ENCODE peak calls at places on chromosomes 6 and 20, in four cellular contexts. One of them, this sample, is unnamed.

GRCh38 chr6:65191412-65191811 is 515.6 kb downstream of the EYS start:
- DNase-seq in ovary: no peak
- DNase-seq in uterus: no peak
- DNase-seq in activated gamma-delta T cell treated with Interleukin-2 at 50 U/mL for 16 hours: no peak
- DNase-seq in this sample: no peak

GRCh38 chr20:49781676-49782075 is 31.0 kb upstream of the SLC9A8 start:
- DNase-seq in ovary: no peak
- DNase-seq in uterus: no peak
- DNase-seq in activated gamma-delta T cell treated with Interleukin-2 at 50 U/mL for 16 hours: no peak
- DNase-seq in this sample: no peak

GRCh38 chr20:44651507-44652373 is at the start of gene ADA:
- DNase-seq in ovary: peak; percentile 71
- DNase-seq in uterus: peak; percentile 56
- DNase-seq in activated gamma-delta T cell treated with Interleukin-2 at 50 U/mL for 16 hours: peak; percentile 44
- DNase-seq in this sample: no peak

GRCh38 chr6:80531676-80532619 is 425.5 kb downstream of the BCKDHB start:
- DNase-seq in ovary: no peak
- DNase-seq in uterus: no peak
- DNase-seq in activated gamma-delta T cell treated with Interleukin-2 at 50 U/mL for 16 hours: no peak
- DNase-seq in this sample: no peak

GRCh38 chr6:125302840-125303511 is 1.2 kb upstream of the HDDC2 start:
- DNase-seq in ovary: no peak
- DNase-seq in uterus: no peak
- DNase-seq in activated gamma-delta T cell treated with Interleukin-2 at 50 U/mL for 16 hours: no peak
- DNase-seq in this sample: no peak

GRCh38 chr6:121794630-121795029 is 359.2 kb downstream of the GJA1 start:
- DNase-seq in ovary: no peak
- DNase-seq in uterus: no peak
- DNase-seq in activated gamma-delta T cell treated with Interleukin-2 at 50 U/mL for 16 hours: no peak
- DNase-seq in this sample: peak; percentile 74

GRCh38 chr6:106339334-106340029 is 13.9 kb upstream of the ATG5 start:
- DNase-seq in ovary: no peak
- DNase-seq in uterus: peak; percentile 28
- DNase-seq in activated gamma-delta T cell treated with Interleukin-2 at 50 U/mL for 16 hours: peak; percentile 33
- DNase-seq in this sample: peak; percentile 24

GRCh38 chr6:31158863-31159855 is 770 bp downstream of the TCF19 start:
- DNase-seq in ovary: no peak
- DNase-seq in uterus: no peak
- DNase-seq in activated gamma-delta T cell treated with Interleukin-2 at 50 U/mL for 16 hours: no peak
- DNase-seq in this sample: no peak

GRCh38 chr20:50919567-50919966 is 11.7 kb downstream of the ADNP start:
- DNase-seq in ovary: peak; percentile 57
- DNase-seq in uterus: peak; percentile 74
- DNase-seq in activated gamma-delta T cell treated with Interleukin-2 at 50 U/mL for 16 hours: no peak
- DNase-seq in this sample: no peak

GRCh38 chr6:89483111-89483720 is 50.3 kb downstream of the ANKRD6 start:
- DNase-seq in ovary: peak; percentile 57
- DNase-seq in uterus: no peak
- DNase-seq in activated gamma-delta T cell treated with Interleukin-2 at 50 U/mL for 16 hours: no peak
- DNase-seq in this sample: no peak

GRCh38 chr6:15073344-15073789 is 172.5 kb upstream of the JARID2 start:
- DNase-seq in ovary: no peak
- DNase-seq in uterus: no peak
- DNase-seq in activated gamma-delta T cell treated with Interleukin-2 at 50 U/mL for 16 hours: no peak
- DNase-seq in this sample: no peak

GRCh38 chr20:17654649-17655285 is 27.3 kb downstream of the RRBP1 start:
- DNase-seq in ovary: peak; percentile 72
- DNase-seq in uterus: peak; percentile 66
- DNase-seq in activated gamma-delta T cell treated with Interleukin-2 at 50 U/mL for 16 hours: no peak
- DNase-seq in this sample: peak; percentile 21

GRCh38 chr6:145544031-145544430 is 191.3 kb downstream of the EPM2A start:
- DNase-seq in ovary: no peak
- DNase-seq in uterus: no peak
- DNase-seq in activated gamma-delta T cell treated with Interleukin-2 at 50 U/mL for 16 hours: no peak
- DNase-seq in this sample: peak; percentile 68

GRCh38 chr6:125952764-125953501 is 3.6 kb upstream of the HINT3 start:
- DNase-seq in ovary: no peak
- DNase-seq in uterus: no peak
- DNase-seq in activated gamma-delta T cell treated with Interleukin-2 at 50 U/mL for 16 hours: no peak
- DNase-seq in this sample: no peak

GRCh38 chr6:125255201-125255600 is 46.6 kb downstream of the HDDC2 start:
- DNase-seq in ovary: no peak
- DNase-seq in uterus: no peak
- DNase-seq in activated gamma-delta T cell treated with Interleukin-2 at 50 U/mL for 16 hours: no peak
- DNase-seq in this sample: no peak

GRCh38 chr6:85078071-85078470 is 313.7 kb upstream of the TBX18 start:
- DNase-seq in ovary: no peak
- DNase-seq in uterus: no peak
- DNase-seq in activated gamma-delta T cell treated with Interleukin-2 at 50 U/mL for 16 hours: no peak
- DNase-seq in this sample: peak; percentile 39

GRCh38 chr20:62193079-62194025 is 10.5 kb downstream of the MTG2 start:
- DNase-seq in ovary: peak; percentile 27
- DNase-seq in uterus: no peak
- DNase-seq in activated gamma-delta T cell treated with Interleukin-2 at 50 U/mL for 16 hours: no peak
- DNase-seq in this sample: no peak

GRCh38 chr20:51752343-51752951 is 15.7 kb downstream of the ATP9A start:
- DNase-seq in ovary: no peak
- DNase-seq in uterus: no peak
- DNase-seq in activated gamma-delta T cell treated with Interleukin-2 at 50 U/mL for 16 hours: no peak
- DNase-seq in this sample: peak; percentile 69

GRCh38 chr6:137914530-137915193 is 47.6 kb downstream of the TNFAIP3 start:
- DNase-seq in ovary: no peak
- DNase-seq in uterus: no peak
- DNase-seq in activated gamma-delta T cell treated with Interleukin-2 at 50 U/mL for 16 hours: no peak
- DNase-seq in this sample: no peak

GRCh38 chr6:21340563-21340962 is 253.0 kb upstream of the SOX4 start:
- DNase-seq in ovary: no peak
- DNase-seq in uterus: no peak
- DNase-seq in activated gamma-delta T cell treated with Interleukin-2 at 50 U/mL for 16 hours: no peak
- DNase-seq in this sample: no peak

GRCh38 chr20:4026093-4026601 is 10.8 kb upstream of the RNF24 start:
- DNase-seq in ovary: no peak
- DNase-seq in uterus: peak; percentile 39
- DNase-seq in activated gamma-delta T cell treated with Interleukin-2 at 50 U/mL for 16 hours: no peak
- DNase-seq in this sample: peak; percentile 68

GRCh38 chr20:10667077-10667401 is 6.8 kb downstream of the JAG1 start:
- DNase-seq in ovary: no peak
- DNase-seq in uterus: peak; percentile 59
- DNase-seq in activated gamma-delta T cell treated with Interleukin-2 at 50 U/mL for 16 hours: no peak
- DNase-seq in this sample: no peak

GRCh38 chr20:22583773-22584629 is at the start of gene FOXA2:
- DNase-seq in ovary: no peak
- DNase-seq in uterus: no peak
- DNase-seq in activated gamma-delta T cell treated with Interleukin-2 at 50 U/mL for 16 hours: no peak
- DNase-seq in this sample: no peak

GRCh38 chr6:13296536-13296997 is 31.8 kb downstream of the TBC1D7 start:
- DNase-seq in ovary: no peak
- DNase-seq in uterus: no peak
- DNase-seq in activated gamma-delta T cell treated with Interleukin-2 at 50 U/mL for 16 hours: no peak
- DNase-seq in this sample: no peak

GRCh38 chr6:122614303-122614702 is 4.1 kb downstream of the PKIB start:
- DNase-seq in ovary: no peak
- DNase-seq in uterus: no peak
- DNase-seq in activated gamma-delta T cell treated with Interleukin-2 at 50 U/mL for 16 hours: no peak
- DNase-seq in this sample: no peak

GRCh38 chr6:47766445-47766844 is 15.4 kb upstream of the OPN5 start:
- DNase-seq in ovary: no peak
- DNase-seq in uterus: no peak
- DNase-seq in activated gamma-delta T cell treated with Interleukin-2 at 50 U/mL for 16 hours: no peak
- DNase-seq in this sample: no peak

GRCh38 chr6:158694913-158695312 is 45.1 kb downstream of the SYTL3 start:
- DNase-seq in ovary: no peak
- DNase-seq in uterus: no peak
- DNase-seq in activated gamma-delta T cell treated with Interleukin-2 at 50 U/mL for 16 hours: no peak
- DNase-seq in this sample: no peak

GRCh38 chr6:6942826-6943225 is 164.9 kb upstream of the RREB1 start:
- DNase-seq in ovary: peak; percentile 53
- DNase-seq in uterus: no peak
- DNase-seq in activated gamma-delta T cell treated with Interleukin-2 at 50 U/mL for 16 hours: no peak
- DNase-seq in this sample: no peak

GRCh38 chr6:101851911-101852310 is 458.4 kb downstream of the GRIK2 start:
- DNase-seq in ovary: no peak
- DNase-seq in uterus: no peak
- DNase-seq in activated gamma-delta T cell treated with Interleukin-2 at 50 U/mL for 16 hours: no peak
- DNase-seq in this sample: no peak

GRCh38 chr20:25984933-25985332 is 288.3 kb upstream of the ZNF337 start:
- DNase-seq in ovary: peak; percentile 76
- DNase-seq in uterus: peak; percentile 61
- DNase-seq in activated gamma-delta T cell treated with Interleukin-2 at 50 U/mL for 16 hours: peak; percentile 38
- DNase-seq in this sample: no peak

GRCh38 chr6:11804706-11805105 is 26.1 kb upstream of the ADTRP start:
- DNase-seq in ovary: no peak
- DNase-seq in uterus: no peak
- DNase-seq in activated gamma-delta T cell treated with Interleukin-2 at 50 U/mL for 16 hours: no peak
- DNase-seq in this sample: no peak